ENCODE peak calls at places on chromosomes 16 and 17, in four cellular contexts. One of them, this sample, is unnamed. For H3K27me3, the result is how much of the 10 kb centered on the place peaks cover.

GRCh38 chr16:85094176-85094805 is 18.0 kb downstream of the CIBAR2 start:
- DNase-seq in K562: no peak
- DNase-seq in tibial nerve: no peak
- DNase-seq in body of pancreas: no peak
- DNase-seq in this sample: no peak

GRCh38 chr16:68491576-68491950 is 43.3 kb upstream of the SMPD3 start:
- DNase-seq in K562: no peak
- DNase-seq in tibial nerve: no peak
- DNase-seq in body of pancreas: no peak
- DNase-seq in this sample: no peak

GRCh38 chr16:7437135-7437534 is 104.5 kb downstream of the RBFOX1 start:
- DNase-seq in K562: no peak
- DNase-seq in body of pancreas: no peak
- DNase-seq in tibial nerve: no peak
- DNase-seq in this sample: no peak

GRCh38 chr16:23608194-23608593 is 12.1 kb upstream of the NDUFAB1 start:
- DNase-seq in body of pancreas: no peak
- DNase-seq in tibial nerve: no peak
- DNase-seq in K562: no peak
- DNase-seq in this sample: no peak

GRCh38 chr16:85384831-85385462 is 228.2 kb upstream of the GSE1 start:
- DNase-seq in tibial nerve: no peak
- DNase-seq in body of pancreas: no peak
- DNase-seq in K562: no peak
- DNase-seq in this sample: no peak

GRCh38 chr16:9949396-9949795 is 232.8 kb downstream of the GRIN2A start:
- DNase-seq in tibial nerve: no peak
- DNase-seq in K562: no peak
- DNase-seq in body of pancreas: no peak
- DNase-seq in this sample: no peak

GRCh38 chr17:72697602-72698146 is 394.8 kb downstream of the SLC39A11 start:
- DNase-seq in tibial nerve: no peak
- DNase-seq in K562: no peak
- DNase-seq in body of pancreas: peak
- DNase-seq in this sample: no peak

GRCh38 chr17:38451840-38452529 is 23.7 kb downstream of the ARHGAP23 start:
- DNase-seq in body of pancreas: no peak
- DNase-seq in tibial nerve: no peak
- DNase-seq in K562: peak
- DNase-seq in this sample: no peak

GRCh38 chr17:83189673-83190385 is 110.4 kb downstream of the METRNL start:
- DNase-seq in body of pancreas: peak
- DNase-seq in K562: no peak
- DNase-seq in tibial nerve: peak
- DNase-seq in this sample: no peak

DNA sequence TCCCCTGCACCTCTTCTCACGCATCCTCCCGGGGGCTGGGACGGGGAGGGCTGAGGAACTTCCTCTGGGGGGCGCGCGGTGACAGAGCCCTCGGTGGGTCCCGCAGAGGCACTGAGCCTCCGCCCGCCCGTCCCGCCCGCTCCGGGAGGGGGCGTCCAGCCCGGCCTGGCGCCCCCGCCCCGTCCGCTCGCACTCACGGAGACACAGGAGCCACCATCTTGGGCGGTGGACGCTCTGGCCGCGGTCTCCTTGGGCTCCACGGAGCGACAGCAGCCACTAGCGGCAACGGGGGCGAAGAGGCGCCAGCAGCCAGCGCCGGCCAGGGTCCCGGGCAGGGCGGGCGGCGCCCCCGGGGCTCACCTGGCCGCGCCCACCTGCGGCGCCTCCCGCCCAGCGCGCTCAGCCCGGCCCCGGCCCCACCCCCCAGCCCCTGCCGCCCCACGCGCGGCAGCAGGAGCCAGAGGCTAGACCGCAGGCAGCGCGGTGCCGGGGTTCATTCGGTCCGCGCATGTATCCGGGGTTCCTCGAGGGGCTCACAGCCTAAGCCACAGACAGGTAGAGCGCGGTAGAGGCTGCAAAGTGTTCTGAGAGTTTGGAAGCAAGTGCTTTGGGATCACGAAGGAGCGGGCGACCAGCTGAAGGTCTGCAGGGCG is at the start of gene C17orf113:
- DNase-seq in body of pancreas: peak
- DNase-seq in tibial nerve: no peak
- DNase-seq in K562: peak
- DNase-seq in this sample: peak
- TF ChIP-seq POLR2A in body of pancreas: peak
- TF ChIP-seq POLR2A in tibial nerve: no peak
- TF ChIP-seq POLR2A in K562: no peak
- TF ChIP-seq POLR2A in this sample: no peak

GRCh38 chr17:76543482-76544122 is 3.8 kb downstream of the PRCD start:
- DNase-seq in tibial nerve: no peak
- DNase-seq in body of pancreas: no peak
- DNase-seq in K562: no peak
- DNase-seq in this sample: no peak

GRCh38 chr17:76545918-76546555 is 6.2 kb downstream of the PRCD start:
- DNase-seq in K562: no peak
- DNase-seq in tibial nerve: no peak
- DNase-seq in body of pancreas: no peak
- DNase-seq in this sample: no peak

GRCh38 chr17:76544123-76544915 is 4.5 kb downstream of the PRCD start:
- DNase-seq in tibial nerve: no peak
- DNase-seq in K562: no peak
- DNase-seq in body of pancreas: no peak
- DNase-seq in this sample: no peak

GRCh38 chr17:76546556-76547182 is 6.8 kb downstream of the PRCD start:
- DNase-seq in K562: no peak
- DNase-seq in tibial nerve: no peak
- DNase-seq in body of pancreas: peak
- DNase-seq in this sample: no peak

DNA sequence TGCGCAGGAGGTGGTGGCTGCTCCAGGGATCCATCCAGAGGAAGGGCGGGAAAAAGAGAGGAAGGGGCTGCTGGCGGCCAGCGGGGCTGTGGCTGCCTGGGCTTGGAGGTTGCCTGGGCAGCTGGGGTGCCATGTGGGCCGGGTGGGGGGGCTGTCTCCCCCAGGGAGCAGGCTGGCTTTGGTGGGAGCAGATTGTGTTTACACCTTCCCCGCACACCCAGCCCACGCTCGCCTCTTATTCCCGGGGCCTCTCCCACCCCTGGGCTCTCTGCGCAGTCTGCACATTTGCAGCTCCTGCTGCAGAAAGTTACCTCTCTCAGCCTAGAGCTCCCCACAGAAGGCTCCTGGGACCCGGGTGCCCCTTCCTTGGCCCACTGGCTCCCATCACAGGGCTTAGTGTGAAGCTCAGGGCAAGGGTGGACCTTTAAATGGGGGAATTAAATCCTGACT is 5.1 kb downstream of the PRCD start:
- DNase-seq in tibial nerve: no peak
- DNase-seq in body of pancreas: no peak
- DNase-seq in K562: no peak
- DNase-seq in this sample: no peak
- H3K27me3 ChIP-seq in tibial nerve: under half
- H3K27me3 ChIP-seq in body of pancreas: under half
- H3K27me3 ChIP-seq in K562: under half
- H3K27me3 ChIP-seq in this sample: under half

GRCh38 chr17:7219812-7220592 is at the start of the genes ACADVL and DLG4:
- DNase-seq in tibial nerve: peak
- DNase-seq in body of pancreas: peak
- DNase-seq in K562: peak
- DNase-seq in this sample: peak
- TF ChIP-seq POLR2A in tibial nerve: peak
- TF ChIP-seq POLR2A in body of pancreas: peak
- TF ChIP-seq POLR2A in K562: peak
- TF ChIP-seq POLR2A in this sample: peak

GRCh38 chr16:3035972-3036725 is 595 bp downstream of the BICDL2 start:
- DNase-seq in body of pancreas: peak
- DNase-seq in K562: no peak
- DNase-seq in tibial nerve: no peak
- DNase-seq in this sample: no peak

GRCh38 chr16:3035289-3035971 is 1.3 kb downstream of the BICDL2 start:
- DNase-seq in K562: no peak
- DNase-seq in tibial nerve: no peak
- DNase-seq in body of pancreas: peak
- DNase-seq in this sample: no peak

GRCh38 chr16:3038896-3039295 is 2.2 kb upstream of the BICDL2 start:
- DNase-seq in K562: no peak
- DNase-seq in tibial nerve: no peak
- DNase-seq in body of pancreas: no peak
- DNase-seq in this sample: no peak

GRCh38 chr16:3036726-3037315 is at the start of gene BICDL2:
- DNase-seq in tibial nerve: no peak
- DNase-seq in body of pancreas: peak
- DNase-seq in K562: no peak
- DNase-seq in this sample: no peak

DNA sequence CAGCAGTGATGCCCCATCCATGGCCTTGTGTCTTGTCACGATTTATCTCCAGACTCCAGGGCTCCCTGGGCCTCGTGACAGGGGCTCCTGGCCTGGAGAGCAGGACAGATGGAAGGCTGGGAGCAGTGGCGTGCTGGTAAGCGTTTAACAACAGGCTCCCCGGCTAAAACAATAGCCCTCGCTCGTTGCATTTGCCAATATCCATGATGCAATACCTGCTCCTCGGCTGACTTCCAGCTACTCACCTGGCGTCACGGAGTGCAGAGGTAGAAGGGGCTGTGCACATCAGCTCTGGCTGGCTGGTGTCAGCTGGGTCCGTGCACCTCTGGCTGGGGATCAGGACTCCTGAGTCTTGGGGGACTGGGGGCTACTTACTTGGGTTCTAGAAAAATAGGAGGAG is 1.5 kb upstream of the BICDL2 start:
- DNase-seq in K562: no peak
- DNase-seq in body of pancreas: peak
- DNase-seq in tibial nerve: no peak
- DNase-seq in this sample: no peak
- H3K27me3 ChIP-seq in K562: half or more
- H3K27me3 ChIP-seq in body of pancreas: under half
- H3K27me3 ChIP-seq in tibial nerve: half or more
- H3K27me3 ChIP-seq in this sample: half or more

DNA sequence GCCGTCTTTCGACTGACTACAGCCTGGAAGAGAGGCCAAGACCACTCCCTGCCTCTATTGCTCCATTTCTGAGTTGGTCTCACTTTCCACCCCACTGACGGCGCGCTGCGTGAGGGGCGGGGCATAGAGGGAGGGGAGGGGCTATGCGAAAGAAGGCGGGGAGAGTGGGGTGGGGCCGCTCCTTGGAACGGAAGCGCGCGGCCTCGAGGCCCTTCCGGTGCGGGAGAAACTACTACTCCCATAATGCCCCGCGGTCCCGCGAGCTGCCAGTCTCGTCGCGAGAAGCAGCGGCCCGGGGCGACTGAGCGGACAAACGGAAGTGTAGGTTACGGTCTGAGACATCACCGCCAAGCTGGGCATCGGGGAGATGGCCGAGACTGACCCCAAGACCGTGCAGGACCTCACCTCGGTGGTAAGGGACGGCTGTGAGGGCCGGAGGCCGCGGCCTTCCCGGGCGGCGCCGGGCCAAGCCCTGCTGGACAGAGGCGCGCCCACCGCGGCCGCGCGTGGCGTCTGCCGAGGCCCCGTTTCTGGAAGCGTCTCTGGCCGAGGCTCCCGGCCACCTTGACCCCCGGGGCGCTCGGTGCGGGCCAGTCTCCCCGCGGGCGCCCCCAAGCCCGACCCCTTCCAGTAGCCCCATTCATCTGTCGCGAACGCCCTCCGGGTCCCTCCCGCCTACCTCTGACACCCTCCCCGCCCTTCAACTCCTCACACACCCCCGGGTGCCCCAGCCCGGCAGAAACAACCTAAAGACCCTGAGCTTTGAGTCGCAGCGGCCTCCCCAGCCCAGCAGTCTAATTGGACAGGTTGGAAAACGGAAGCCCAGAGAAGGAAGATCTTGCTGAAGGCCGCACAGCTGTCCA is at the start of gene HSBP1:
- DNase-seq in body of pancreas: peak
- DNase-seq in tibial nerve: peak
- DNase-seq in K562: peak
- DNase-seq in this sample: peak
- TF ChIP-seq POLR2A in body of pancreas: peak
- TF ChIP-seq POLR2A in tibial nerve: peak
- TF ChIP-seq POLR2A in K562: peak
- TF ChIP-seq POLR2A in this sample: peak

GRCh38 chr16:2991566-2992261 is 11.5 kb upstream of the PKMYT1 start:
- DNase-seq in body of pancreas: no peak
- DNase-seq in tibial nerve: no peak
- DNase-seq in K562: no peak
- DNase-seq in this sample: no peak

GRCh38 chr16:2988590-2989099 is 8.4 kb upstream of the PKMYT1 start:
- DNase-seq in body of pancreas: no peak
- DNase-seq in tibial nerve: no peak
- DNase-seq in K562: no peak
- DNase-seq in this sample: no peak

GRCh38 chr16:2990891-2991290 is 10.6 kb upstream of the PKMYT1 start:
- DNase-seq in body of pancreas: no peak
- DNase-seq in K562: no peak
- DNase-seq in tibial nerve: no peak
- DNase-seq in this sample: no peak

GRCh38 chr16:2996298-2996697 is 16.1 kb upstream of the PKMYT1 start:
- DNase-seq in body of pancreas: no peak
- DNase-seq in tibial nerve: no peak
- DNase-seq in K562: no peak
- DNase-seq in this sample: no peak

DNA sequence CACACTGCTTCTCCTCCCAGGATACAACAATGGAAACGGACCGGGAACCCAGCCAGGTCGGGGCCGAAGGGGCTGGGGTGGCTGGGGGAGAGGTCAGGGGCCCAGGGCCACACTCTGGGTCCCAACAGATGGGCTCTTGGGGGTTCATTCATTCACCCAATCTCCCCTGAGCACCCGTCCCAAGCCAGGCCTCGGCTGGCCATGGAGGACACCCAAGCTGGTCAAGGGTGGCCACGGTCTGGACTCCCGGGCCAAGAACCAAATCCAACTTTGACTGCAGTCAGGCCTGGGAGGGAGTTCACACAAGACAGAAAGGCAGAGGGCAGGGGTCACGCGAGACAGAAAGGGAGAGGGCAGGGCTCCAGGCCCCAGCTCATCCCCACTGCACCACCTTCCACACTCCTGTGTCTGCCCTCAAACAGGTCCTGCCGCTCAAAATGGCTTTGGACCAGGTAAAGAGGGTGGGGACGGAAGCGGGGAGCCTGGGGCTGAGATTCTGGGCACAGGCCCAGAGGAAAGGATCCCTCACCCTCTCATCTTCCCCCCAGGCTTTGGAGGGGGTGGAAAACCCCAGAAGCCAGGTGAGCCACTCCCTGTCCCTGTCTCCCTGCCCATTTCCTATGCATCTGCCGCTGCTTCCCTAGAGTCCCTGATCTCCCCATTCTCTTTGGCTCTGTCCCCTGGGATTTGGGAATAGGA is 12.3 kb upstream of the PKMYT1 start:
- DNase-seq in body of pancreas: no peak
- DNase-seq in K562: no peak
- DNase-seq in tibial nerve: no peak
- DNase-seq in this sample: no peak
- H3K27me3 ChIP-seq in body of pancreas: under half
- H3K27me3 ChIP-seq in K562: under half
- H3K27me3 ChIP-seq in tibial nerve: under half
- H3K27me3 ChIP-seq in this sample: under half